ENCODE peak calls at places on chromosome 13, in eight cellular contexts. One of them, this sample, is unnamed.

GRCh38 chr13:98232456-98232855 is 55.4 kb upstream of the RNF113B start:
- DNase-seq in EH: peak
- DNase-seq in ureter: no peak
- DNase-seq in epithelial cell of esophagus: no peak
- DNase-seq in neuronal stem cell: no peak
- DNase-seq in fibroblast of the conjunctiva: no peak
- DNase-seq in T-helper 2 cell: no peak
- DNase-seq in COLO829: no peak
- DNase-seq in this sample: no peak

GRCh38 chr13:73842621-73843020 is 291.6 kb downstream of the KLF12 start:
- DNase-seq in EH: peak
- DNase-seq in ureter: no peak
- DNase-seq in epithelial cell of esophagus: no peak
- DNase-seq in neuronal stem cell: no peak
- DNase-seq in fibroblast of the conjunctiva: no peak
- DNase-seq in T-helper 2 cell: no peak
- DNase-seq in COLO829: no peak
- DNase-seq in this sample: no peak

GRCh38 chr13:37109080-37109678 is 3.7 kb upstream of the CSNK1A1L start:
- DNase-seq in EH: peak
- DNase-seq in ureter: no peak
- DNase-seq in epithelial cell of esophagus: peak
- DNase-seq in neuronal stem cell: peak
- DNase-seq in fibroblast of the conjunctiva: peak
- DNase-seq in T-helper 2 cell: no peak
- DNase-seq in COLO829: peak
- DNase-seq in this sample: no peak

GRCh38 chr13:86900906-86901305 is 770.3 kb upstream of the SLITRK5 start:
- DNase-seq in EH: no peak
- DNase-seq in ureter: no peak
- DNase-seq in epithelial cell of esophagus: peak
- DNase-seq in neuronal stem cell: no peak
- DNase-seq in fibroblast of the conjunctiva: no peak
- DNase-seq in T-helper 2 cell: no peak
- DNase-seq in COLO829: no peak
- DNase-seq in this sample: no peak

GRCh38 chr13:67792151-67792665 is 562.1 kb upstream of the PCDH9 start:
- DNase-seq in EH: no peak
- DNase-seq in ureter: no peak
- DNase-seq in epithelial cell of esophagus: peak
- DNase-seq in neuronal stem cell: no peak
- DNase-seq in fibroblast of the conjunctiva: no peak
- DNase-seq in T-helper 2 cell: no peak
- DNase-seq in COLO829: no peak
- DNase-seq in this sample: no peak

GRCh38 chr13:97028441-97029299 is 34.4 kb upstream of the OXGR1 start:
- DNase-seq in EH: peak
- DNase-seq in ureter: peak
- DNase-seq in epithelial cell of esophagus: peak
- DNase-seq in neuronal stem cell: peak
- DNase-seq in fibroblast of the conjunctiva: peak
- DNase-seq in T-helper 2 cell: no peak
- DNase-seq in COLO829: peak
- DNase-seq in this sample: peak

GRCh38 chr13:31209819-31210209 is 10.0 kb downstream of the B3GLCT start:
- DNase-seq in EH: no peak
- DNase-seq in ureter: no peak
- DNase-seq in epithelial cell of esophagus: no peak
- DNase-seq in neuronal stem cell: no peak
- DNase-seq in fibroblast of the conjunctiva: no peak
- DNase-seq in T-helper 2 cell: no peak
- DNase-seq in COLO829: no peak
- DNase-seq in this sample: no peak

GRCh38 chr13:32850311-32851052 is 165.7 kb upstream of the KL start:
- DNase-seq in EH: peak
- DNase-seq in ureter: no peak
- DNase-seq in epithelial cell of esophagus: no peak
- DNase-seq in neuronal stem cell: no peak
- DNase-seq in fibroblast of the conjunctiva: peak
- DNase-seq in T-helper 2 cell: no peak
- DNase-seq in COLO829: no peak
- DNase-seq in this sample: no peak

GRCh38 chr13:20729633-20730585 is 26.4 kb downstream of the IL17D start:
- DNase-seq in EH: no peak
- DNase-seq in ureter: no peak
- DNase-seq in epithelial cell of esophagus: no peak
- DNase-seq in neuronal stem cell: no peak
- DNase-seq in fibroblast of the conjunctiva: no peak
- DNase-seq in T-helper 2 cell: no peak
- DNase-seq in COLO829: no peak
- DNase-seq in this sample: no peak

GRCh38 chr13:113589251-113589960 is 4.9 kb downstream of the TFDP1 start:
- DNase-seq in EH: no peak
- DNase-seq in ureter: peak
- DNase-seq in epithelial cell of esophagus: no peak
- DNase-seq in neuronal stem cell: no peak
- DNase-seq in fibroblast of the conjunctiva: no peak
- DNase-seq in T-helper 2 cell: no peak
- DNase-seq in COLO829: no peak
- DNase-seq in this sample: no peak

GRCh38 chr13:97944396-97945029 is 9.0 kb upstream of the IPO5 start:
- DNase-seq in EH: peak
- DNase-seq in ureter: no peak
- DNase-seq in epithelial cell of esophagus: peak
- DNase-seq in neuronal stem cell: no peak
- DNase-seq in fibroblast of the conjunctiva: no peak
- DNase-seq in T-helper 2 cell: no peak
- DNase-seq in COLO829: peak
- DNase-seq in this sample: no peak

GRCh38 chr13:79869326-79869725 is 388.4 kb downstream of the NDFIP2 start:
- DNase-seq in EH: no peak
- DNase-seq in ureter: no peak
- DNase-seq in epithelial cell of esophagus: peak
- DNase-seq in neuronal stem cell: no peak
- DNase-seq in fibroblast of the conjunctiva: no peak
- DNase-seq in T-helper 2 cell: no peak
- DNase-seq in COLO829: no peak
- DNase-seq in this sample: no peak

GRCh38 chr13:100512422-100512821 is 76.2 kb downstream of the GGACT start:
- DNase-seq in EH: peak
- DNase-seq in ureter: no peak
- DNase-seq in epithelial cell of esophagus: peak
- DNase-seq in neuronal stem cell: no peak
- DNase-seq in fibroblast of the conjunctiva: no peak
- DNase-seq in T-helper 2 cell: no peak
- DNase-seq in COLO829: no peak
- DNase-seq in this sample: no peak

GRCh38 chr13:19781526-19781925 is 1.2 kb downstream of the PSPC1 start:
- DNase-seq in EH: no peak
- DNase-seq in ureter: peak
- DNase-seq in epithelial cell of esophagus: no peak
- DNase-seq in neuronal stem cell: no peak
- DNase-seq in fibroblast of the conjunctiva: no peak
- DNase-seq in T-helper 2 cell: no peak
- DNase-seq in COLO829: no peak
- DNase-seq in this sample: no peak

GRCh38 chr13:109569938-109570711 is 216.3 kb downstream of the IRS2 start:
- DNase-seq in EH: no peak
- DNase-seq in ureter: no peak
- DNase-seq in epithelial cell of esophagus: no peak
- DNase-seq in neuronal stem cell: no peak
- DNase-seq in fibroblast of the conjunctiva: no peak
- DNase-seq in T-helper 2 cell: peak
- DNase-seq in COLO829: no peak
- DNase-seq in this sample: peak

GRCh38 chr13:36918246-36919060 is 1.6 kb downstream of the SMAD9 start:
- DNase-seq in EH: peak
- DNase-seq in ureter: no peak
- DNase-seq in epithelial cell of esophagus: no peak
- DNase-seq in neuronal stem cell: no peak
- DNase-seq in fibroblast of the conjunctiva: no peak
- DNase-seq in T-helper 2 cell: no peak
- DNase-seq in COLO829: no peak
- DNase-seq in this sample: no peak

GRCh38 chr13:93226623-93227279 is at the start of gene GPC6:
- DNase-seq in EH: peak
- DNase-seq in ureter: no peak
- DNase-seq in epithelial cell of esophagus: peak
- DNase-seq in neuronal stem cell: peak
- DNase-seq in fibroblast of the conjunctiva: peak
- DNase-seq in T-helper 2 cell: no peak
- DNase-seq in COLO829: peak
- DNase-seq in this sample: peak

GRCh38 chr13:97124237-97124636 is 97.9 kb upstream of the MBNL2 start:
- DNase-seq in EH: no peak
- DNase-seq in ureter: no peak
- DNase-seq in epithelial cell of esophagus: no peak
- DNase-seq in neuronal stem cell: no peak
- DNase-seq in fibroblast of the conjunctiva: no peak
- DNase-seq in T-helper 2 cell: no peak
- DNase-seq in COLO829: no peak
- DNase-seq in this sample: no peak

GRCh38 chr13:21831654-21832324 is 160.9 kb downstream of the FGF9 start:
- DNase-seq in EH: no peak
- DNase-seq in ureter: no peak
- DNase-seq in epithelial cell of esophagus: no peak
- DNase-seq in neuronal stem cell: no peak
- DNase-seq in fibroblast of the conjunctiva: no peak
- DNase-seq in T-helper 2 cell: no peak
- DNase-seq in COLO829: no peak
- DNase-seq in this sample: no peak

GRCh38 chr13:24671367-24672117 is 8.7 kb upstream of the ATP12A start:
- DNase-seq in EH: peak
- DNase-seq in ureter: peak
- DNase-seq in epithelial cell of esophagus: peak
- DNase-seq in neuronal stem cell: peak
- DNase-seq in fibroblast of the conjunctiva: peak
- DNase-seq in T-helper 2 cell: no peak
- DNase-seq in COLO829: peak
- DNase-seq in this sample: peak

GRCh38 chr13:52786747-52787146 is 47.1 kb upstream of the CNMD start:
- DNase-seq in EH: no peak
- DNase-seq in ureter: no peak
- DNase-seq in epithelial cell of esophagus: no peak
- DNase-seq in neuronal stem cell: no peak
- DNase-seq in fibroblast of the conjunctiva: no peak
- DNase-seq in T-helper 2 cell: no peak
- DNase-seq in COLO829: peak
- DNase-seq in this sample: no peak

GRCh38 chr13:32737111-32737571 is 150.9 kb downstream of the PDS5B start:
- DNase-seq in EH: no peak
- DNase-seq in ureter: no peak
- DNase-seq in epithelial cell of esophagus: no peak
- DNase-seq in neuronal stem cell: no peak
- DNase-seq in fibroblast of the conjunctiva: no peak
- DNase-seq in T-helper 2 cell: peak
- DNase-seq in COLO829: no peak
- DNase-seq in this sample: no peak

GRCh38 chr13:35699805-35700204 is 223.3 kb upstream of the MAB21L1 start:
- DNase-seq in EH: peak
- DNase-seq in ureter: no peak
- DNase-seq in epithelial cell of esophagus: no peak
- DNase-seq in neuronal stem cell: no peak
- DNase-seq in fibroblast of the conjunctiva: no peak
- DNase-seq in T-helper 2 cell: no peak
- DNase-seq in COLO829: no peak
- DNase-seq in this sample: no peak

GRCh38 chr13:113665582-113666323 is 1.3 kb upstream of the GRK1 start:
- DNase-seq in EH: no peak
- DNase-seq in ureter: no peak
- DNase-seq in epithelial cell of esophagus: no peak
- DNase-seq in neuronal stem cell: no peak
- DNase-seq in fibroblast of the conjunctiva: no peak
- DNase-seq in T-helper 2 cell: no peak
- DNase-seq in COLO829: no peak
- DNase-seq in this sample: no peak

GRCh38 chr13:30016398-30016797 is 166.0 kb upstream of the UBL3 start:
- DNase-seq in EH: no peak
- DNase-seq in ureter: no peak
- DNase-seq in epithelial cell of esophagus: no peak
- DNase-seq in neuronal stem cell: no peak
- DNase-seq in fibroblast of the conjunctiva: no peak
- DNase-seq in T-helper 2 cell: no peak
- DNase-seq in COLO829: no peak
- DNase-seq in this sample: no peak

GRCh38 chr13:35211949-35212348 is 264.5 kb downstream of the MAB21L1 start:
- DNase-seq in EH: no peak
- DNase-seq in ureter: no peak
- DNase-seq in epithelial cell of esophagus: no peak
- DNase-seq in neuronal stem cell: no peak
- DNase-seq in fibroblast of the conjunctiva: no peak
- DNase-seq in T-helper 2 cell: no peak
- DNase-seq in COLO829: no peak
- DNase-seq in this sample: no peak

GRCh38 chr13:114019367-114019766 is 45.5 kb upstream of the C13orf46 start:
- DNase-seq in EH: peak
- DNase-seq in ureter: no peak
- DNase-seq in epithelial cell of esophagus: no peak
- DNase-seq in neuronal stem cell: no peak
- DNase-seq in fibroblast of the conjunctiva: no peak
- DNase-seq in T-helper 2 cell: no peak
- DNase-seq in COLO829: peak
- DNase-seq in this sample: no peak

GRCh38 chr13:108929532-108929931 is 300.1 kb downstream of the MYO16 start:
- DNase-seq in EH: no peak
- DNase-seq in ureter: no peak
- DNase-seq in epithelial cell of esophagus: no peak
- DNase-seq in neuronal stem cell: no peak
- DNase-seq in fibroblast of the conjunctiva: no peak
- DNase-seq in T-helper 2 cell: no peak
- DNase-seq in COLO829: no peak
- DNase-seq in this sample: no peak

GRCh38 chr13:45341799-45342584 is 1.0 kb upstream of the TPT1 start:
- DNase-seq in EH: peak
- DNase-seq in ureter: peak
- DNase-seq in epithelial cell of esophagus: peak
- DNase-seq in neuronal stem cell: no peak
- DNase-seq in fibroblast of the conjunctiva: no peak
- DNase-seq in T-helper 2 cell: no peak
- DNase-seq in COLO829: peak
- DNase-seq in this sample: no peak

GRCh38 chr13:109145631-109146030 is 516.2 kb downstream of the MYO16 start:
- DNase-seq in EH: peak
- DNase-seq in ureter: no peak
- DNase-seq in epithelial cell of esophagus: peak
- DNase-seq in neuronal stem cell: peak
- DNase-seq in fibroblast of the conjunctiva: peak
- DNase-seq in T-helper 2 cell: no peak
- DNase-seq in COLO829: peak
- DNase-seq in this sample: no peak

GRCh38 chr13:67101730-67102467 is 128.2 kb downstream of the PCDH9 start:
- DNase-seq in EH: no peak
- DNase-seq in ureter: no peak
- DNase-seq in epithelial cell of esophagus: no peak
- DNase-seq in neuronal stem cell: no peak
- DNase-seq in fibroblast of the conjunctiva: no peak
- DNase-seq in T-helper 2 cell: no peak
- DNase-seq in COLO829: peak
- DNase-seq in this sample: no peak

GRCh38 chr13:67119481-67119883 is 110.7 kb downstream of the PCDH9 start:
- DNase-seq in EH: peak
- DNase-seq in ureter: no peak
- DNase-seq in epithelial cell of esophagus: peak
- DNase-seq in neuronal stem cell: no peak
- DNase-seq in fibroblast of the conjunctiva: peak
- DNase-seq in T-helper 2 cell: no peak
- DNase-seq in COLO829: peak
- DNase-seq in this sample: no peak

GRCh38 chr13:67390462-67391093 is 160.4 kb upstream of the PCDH9 start:
- DNase-seq in EH: no peak
- DNase-seq in ureter: no peak
- DNase-seq in epithelial cell of esophagus: peak
- DNase-seq in neuronal stem cell: no peak
- DNase-seq in fibroblast of the conjunctiva: peak
- DNase-seq in T-helper 2 cell: no peak
- DNase-seq in COLO829: peak
- DNase-seq in this sample: no peak

GRCh38 chr13:27393101-27393500 is 31.3 kb upstream of the GTF3A start:
- DNase-seq in EH: no peak
- DNase-seq in ureter: no peak
- DNase-seq in epithelial cell of esophagus: no peak
- DNase-seq in neuronal stem cell: no peak
- DNase-seq in fibroblast of the conjunctiva: no peak
- DNase-seq in T-helper 2 cell: no peak
- DNase-seq in COLO829: no peak
- DNase-seq in this sample: no peak